ENCODE peak calls at places on chromosomes 6 and 20, in five cellular contexts. U is SK-N-SH, A is HepG2, E is K562, W is GM12878. P is an unnamed sample.

GRCh38 chr6:16799279-16800193 is 38.3 kb upstream of the ATXN1 start:
- DNase-seq in U (peak), A (peak), E (no peak), W (no peak), P (peak)

GRCh38 chr6:85580104-85580877 is 13.4 kb downstream of the SNX14 start:
- DNase-seq in U (no peak), A (peak), E (no peak), W (no peak), P (peak)

GRCh38 chr20:10461495-10461894 is 26.4 kb downstream of the SLX4IP start:
- DNase-seq in U (no peak), A (no peak), E (no peak), W (no peak), P (no peak)

GRCh38 chr6:31350973-31351733 is 5.8 kb downstream of the HLA-B start:
- DNase-seq in U (no peak), A (no peak), E (no peak), W (no peak), P (no peak)

GRCh38 chr20:7673841-7674240 is 266.4 kb downstream of the HAO1 start:
- DNase-seq in U (no peak), A (no peak), E (no peak), W (no peak), P (no peak)

GRCh38 chr6:149567194-149567586 is 1.0 kb downstream of the GINM1 start:
- DNase-seq in U (no peak), A (no peak), E (no peak), W (no peak), P (no peak)

GRCh38 chr6:161727063-161727462 is 453.2 kb upstream of the AGPAT4 start:
- DNase-seq in U (no peak), A (no peak), E (no peak), W (no peak), P (no peak)

GRCh38 chr6:92706976-92707375 is 712.4 kb downstream of the EPHA7 start:
- DNase-seq in U (no peak), A (no peak), E (no peak), W (no peak), P (no peak)

GRCh38 chr6:43308101-43308989 is at the start of gene CRIP3:
- DNase-seq in U (no peak), A (no peak), E (peak), W (no peak), P (no peak)

GRCh38 chr20:62009322-62009721 is 56.4 kb downstream of the TAF4 start:
- DNase-seq in U (no peak), A (no peak), E (no peak), W (no peak), P (no peak)

GRCh38 chr6:148432405-148433195 is 90.0 kb downstream of the SASH1 start:
- DNase-seq in U (no peak), A (no peak), E (no peak), W (no peak), P (no peak)

GRCh38 chr6:159679091-159680077 is 13.7 kb downstream of the SOD2 start:
- DNase-seq in U (no peak), A (no peak), E (no peak), W (no peak), P (peak)

GRCh38 chr6:85670573-85670972 is 27.9 kb upstream of the SYNCRIP start:
- DNase-seq in U (no peak), A (no peak), E (peak), W (no peak), P (peak)

GRCh38 chr20:41078329-41078728 is 49.7 kb downstream of the TOP1 start:
- DNase-seq in U (peak), A (peak), E (peak), W (peak), P (peak)

GRCh38 chr6:50850223-50850751 is 31.6 kb downstream of the TFAP2B start:
- DNase-seq in U (peak), A (no peak), E (no peak), W (no peak), P (no peak)

GRCh38 chr6:12092762-12093161 is 80.7 kb downstream of the HIVEP1 start:
- DNase-seq in U (no peak), A (no peak), E (no peak), W (no peak), P (peak)

GRCh38 chr20:38195041-38195504 is 30.0 kb upstream of the TGM2 start:
- DNase-seq in U (no peak), A (no peak), E (no peak), W (no peak), P (no peak)

GRCh38 chr20:41989935-41990635 is 371.9 kb upstream of the CHD6 start:
- DNase-seq in U (peak), A (no peak), E (no peak), W (no peak), P (no peak)

GRCh38 chr20:32902456-32903420 is 44.0 kb downstream of the EFCAB8 start:
- DNase-seq in U (peak), A (peak), E (peak), W (no peak), P (peak)

GRCh38 chr6:138817799-138818198 is 21.9 kb downstream of the ECT2L start:
- DNase-seq in U (no peak), A (no peak), E (peak), W (no peak), P (peak)

GRCh38 chr6:106562001-106562400 is 67.3 kb downstream of the RTN4IP1 start:
- DNase-seq in U (no peak), A (no peak), E (no peak), W (no peak), P (no peak)

GRCh38 chr20:51244496-51244895 is 221.6 kb upstream of the KCNG1 start:
- DNase-seq in U (no peak), A (no peak), E (no peak), W (no peak), P (no peak)

GRCh38 chr20:63351811-63352591 is 9.1 kb downstream of the CHRNA4 start:
- DNase-seq in U (peak), A (no peak), E (no peak), W (no peak), P (no peak)

GRCh38 chr20:32479012-32479411 is 106.1 kb downstream of the NOL4L start:
- DNase-seq in U (no peak), A (no peak), E (no peak), W (no peak), P (no peak)

GRCh38 chr6:107692351-107692750 is 131.8 kb downstream of the SCML4 start:
- DNase-seq in U (no peak), A (no peak), E (no peak), W (no peak), P (peak)

GRCh38 chr20:23270427-23270911 is 80.1 kb upstream of the NXT1 start:
- DNase-seq in U (no peak), A (peak), E (no peak), W (no peak), P (peak)

GRCh38 chr6:43669922-43670622 is 17.5 kb downstream of the MRPS18A start:
- DNase-seq in U (no peak), A (no peak), E (peak), W (no peak), P (no peak)

GRCh38 chr6:158605266-158605878 is 39.2 kb downstream of the DYNLT1 start:
- DNase-seq in U (peak), A (peak), E (peak), W (peak), P (peak)

GRCh38 chr6:130843575-130844320 is 16.5 kb downstream of the SMLR1 start:
- DNase-seq in U (peak), A (peak), E (peak), W (peak), P (peak)

GRCh38 chr6:103672169-103672568 is 1187.5 kb downstream of the HACE1 start:
- DNase-seq in U (no peak), A (no peak), E (no peak), W (no peak), P (no peak)

GRCh38 chr6:130694617-130695016 is 132.6 kb upstream of the SMLR1 start:
- DNase-seq in U (no peak), A (no peak), E (no peak), W (no peak), P (peak)

GRCh38 chr6:170461556-170462365 is 91.3 kb downstream of the PSMB1 start:
- DNase-seq in U (no peak), A (no peak), E (no peak), W (no peak), P (no peak)

GRCh38 chr6:122008105-122009100 is 391.0 kb upstream of the HSF2 start:
- DNase-seq in U (no peak), A (no peak), E (no peak), W (no peak), P (peak)

GRCh38 chr6:119540417-119540816 is 190.9 kb upstream of the MAN1A1 start:
- DNase-seq in U (no peak), A (no peak), E (no peak), W (no peak), P (no peak)

GRCh38 chr20:32681175-32682084 is 7.7 kb upstream of the C20orf203 start:
- DNase-seq in U (peak), A (no peak), E (peak), W (no peak), P (peak)

GRCh38 chr6:91626935-91627334 is 1040.1 kb upstream of the MAP3K7 start:
- DNase-seq in U (no peak), A (no peak), E (no peak), W (no peak), P (no peak)

GRCh38 chr6:15327271-15327670 is 81.4 kb downstream of the JARID2 start:
- DNase-seq in U (peak), A (no peak), E (peak), W (no peak), P (no peak)

GRCh38 chr20:53421343-53421742 is 172.3 kb downstream of the ZNF217 start:
- DNase-seq in U (no peak), A (no peak), E (no peak), W (no peak), P (no peak)

GRCh38 chr6:89638320-89639195 is at the start of gene LYRM2:
- DNase-seq in U (peak), A (peak), E (peak), W (peak), P (peak)

GRCh38 chr20:10761786-10762185 is 88.0 kb upstream of the JAG1 start:
- DNase-seq in U (no peak), A (peak), E (no peak), W (no peak), P (peak)

GRCh38 chr6:32718879-32719278 is 22.3 kb upstream of the HLA-DQA2 start:
- DNase-seq in U (no peak), A (no peak), E (no peak), W (no peak), P (no peak)
- TF ChIP-seq MXI1 in U (no peak), A (no peak), E (no peak), W (no peak), P (no peak)

DNA sequence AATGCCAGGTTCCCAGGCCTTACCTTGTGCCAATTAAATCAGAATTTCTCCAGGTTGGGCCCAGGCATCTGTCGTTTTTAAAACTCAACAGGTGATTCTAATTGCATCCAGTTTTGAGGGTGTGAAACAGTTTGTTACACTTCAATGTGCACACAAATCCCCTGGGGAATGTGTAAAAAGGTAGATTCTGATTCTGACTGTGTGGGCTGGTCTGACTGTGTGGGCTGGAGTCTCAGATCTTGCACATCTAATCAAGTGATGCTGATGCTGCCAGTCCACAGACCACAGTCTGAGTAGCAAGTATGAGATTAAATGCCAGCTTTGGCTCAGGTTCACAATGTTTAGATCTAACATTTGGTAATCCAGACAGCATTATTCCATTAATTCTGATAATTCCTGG is 12.5 kb upstream of the ETV7 start:
- DNase-seq in U (no peak), A (no peak), E (no peak), W (no peak), P (no peak)
- TF ChIP-seq MXI1 in U (no peak), A (no peak), E (no peak), W (no peak), P (no peak)

GRCh38 chr6:36985963-36986703 is at the start of gene MTCH1:
- DNase-seq in U (peak), A (peak), E (peak), W (peak), P (peak)

GRCh38 chr6:36985384-36985962 is 523 bp downstream of the MTCH1 start:
- DNase-seq in U (no peak), A (no peak), E (no peak), W (no peak), P (no peak)

GRCh38 chr6:36983538-36983937 is 2.5 kb downstream of the MTCH1 start:
- DNase-seq in U (no peak), A (no peak), E (no peak), W (no peak), P (no peak)

GRCh38 chr6:36986704-36987047 is 680 bp upstream of the MTCH1 start:
- DNase-seq in U (no peak), A (no peak), E (peak), W (no peak), P (no peak)

DNA sequence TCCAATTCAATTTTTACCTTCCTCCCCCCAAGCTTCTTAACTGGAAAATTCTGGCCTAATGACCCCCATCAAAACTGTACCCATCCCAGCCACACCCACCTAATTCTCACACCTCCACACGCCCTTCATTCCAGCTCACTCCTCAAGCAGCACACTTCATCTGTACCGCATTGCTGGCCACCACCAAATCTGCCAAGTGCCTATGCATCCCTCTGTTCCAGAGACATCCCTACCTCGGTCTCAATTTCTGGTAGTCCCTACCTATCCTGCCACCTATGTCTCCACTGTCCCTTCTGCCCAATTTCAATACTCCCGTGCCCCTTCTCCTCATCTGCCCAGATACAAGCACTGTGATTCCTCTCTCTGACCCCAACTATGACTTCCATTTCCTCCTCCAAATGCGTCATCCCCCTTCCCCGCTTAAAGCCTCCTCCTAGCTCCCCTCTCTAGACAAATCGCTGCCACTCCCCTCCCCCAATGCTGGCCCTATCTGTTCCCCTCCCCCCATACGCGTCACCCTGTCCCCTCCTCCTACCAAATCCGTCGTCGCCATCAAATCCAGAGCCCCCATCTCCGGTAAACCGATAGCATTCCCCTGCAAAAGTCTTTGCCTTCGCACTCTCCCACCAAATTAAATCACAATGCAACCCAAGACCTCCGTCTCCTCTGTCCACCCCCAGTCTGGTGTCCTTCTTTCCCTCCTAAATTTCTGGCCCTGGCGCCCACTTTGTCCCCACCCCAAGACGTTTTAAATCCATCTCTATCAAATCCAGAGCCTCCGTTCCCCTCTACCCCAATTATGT is 1.2 kb downstream of the MTCH1 start:
- DNase-seq in U (peak), A (no peak), E (peak), W (no peak), P (peak)
- TF ChIP-seq MXI1 in U (no peak), A (no peak), E (no peak), W (no peak), P (no peak)

GRCh38 chr6:73774311-73774766 is 78.3 kb downstream of the CD109 start:
- DNase-seq in U (no peak), A (no peak), E (no peak), W (peak), P (peak)
- TF ChIP-seq MXI1 in U (no peak), A (no peak), E (no peak), W (no peak), P (no peak)

GRCh38 chr6:35166160-35166919 is 25.2 kb upstream of the TCP11 start:
- DNase-seq in U (no peak), A (no peak), E (no peak), W (no peak), P (no peak)
- TF ChIP-seq MXI1 in U (no peak), A (no peak), E (no peak), W (no peak), P (no peak)

GRCh38 chr6:10520468-10520867 is 683 bp upstream of the GCNT2 start:
- DNase-seq in U (no peak), A (peak), E (no peak), W (no peak), P (peak)

GRCh38 chr6:10522929-10523573 is 1.9 kb downstream of the GCNT2 start:
- DNase-seq in U (no peak), A (peak), E (peak), W (no peak), P (no peak)

GRCh38 chr6:10518461-10519216 is 2.5 kb upstream of the GCNT2 start:
- DNase-seq in U (no peak), A (peak), E (peak), W (no peak), P (peak)

GRCh38 chr6:10516953-10517352 is 4.2 kb upstream of the GCNT2 start:
- DNase-seq in U (no peak), A (no peak), E (no peak), W (no peak), P (no peak)

GRCh38 chr6:10521104-10521808 is at the start of gene GCNT2:
- DNase-seq in U (no peak), A (peak), E (peak), W (no peak), P (peak)
- TF ChIP-seq MXI1 in U (no peak), A (no peak), E (no peak), W (no peak), P (no peak)

GRCh38 chr20:44731657-44732056 is 14.0 kb upstream of the KCNK15 start:
- DNase-seq in U (no peak), A (no peak), E (no peak), W (no peak), P (no peak)

GRCh38 chr20:44725852-44726251 is 10.7 kb downstream of the CCN5 start:
- DNase-seq in U (no peak), A (no peak), E (no peak), W (no peak), P (no peak)

GRCh38 chr20:44730441-44730840 is 15.2 kb upstream of the KCNK15 start:
- DNase-seq in U (no peak), A (no peak), E (no peak), W (no peak), P (peak)

GRCh38 chr20:44727039-44727438 is 11.9 kb downstream of the CCN5 start:
- DNase-seq in U (no peak), A (no peak), E (no peak), W (no peak), P (no peak)

GRCh38 chr20:44728835-44729342 is 13.7 kb downstream of the CCN5 start:
- DNase-seq in U (peak), A (no peak), E (no peak), W (no peak), P (peak)
- TF ChIP-seq MXI1 in U (no peak), A (no peak), E (no peak), W (no peak), P (no peak)

DNA sequence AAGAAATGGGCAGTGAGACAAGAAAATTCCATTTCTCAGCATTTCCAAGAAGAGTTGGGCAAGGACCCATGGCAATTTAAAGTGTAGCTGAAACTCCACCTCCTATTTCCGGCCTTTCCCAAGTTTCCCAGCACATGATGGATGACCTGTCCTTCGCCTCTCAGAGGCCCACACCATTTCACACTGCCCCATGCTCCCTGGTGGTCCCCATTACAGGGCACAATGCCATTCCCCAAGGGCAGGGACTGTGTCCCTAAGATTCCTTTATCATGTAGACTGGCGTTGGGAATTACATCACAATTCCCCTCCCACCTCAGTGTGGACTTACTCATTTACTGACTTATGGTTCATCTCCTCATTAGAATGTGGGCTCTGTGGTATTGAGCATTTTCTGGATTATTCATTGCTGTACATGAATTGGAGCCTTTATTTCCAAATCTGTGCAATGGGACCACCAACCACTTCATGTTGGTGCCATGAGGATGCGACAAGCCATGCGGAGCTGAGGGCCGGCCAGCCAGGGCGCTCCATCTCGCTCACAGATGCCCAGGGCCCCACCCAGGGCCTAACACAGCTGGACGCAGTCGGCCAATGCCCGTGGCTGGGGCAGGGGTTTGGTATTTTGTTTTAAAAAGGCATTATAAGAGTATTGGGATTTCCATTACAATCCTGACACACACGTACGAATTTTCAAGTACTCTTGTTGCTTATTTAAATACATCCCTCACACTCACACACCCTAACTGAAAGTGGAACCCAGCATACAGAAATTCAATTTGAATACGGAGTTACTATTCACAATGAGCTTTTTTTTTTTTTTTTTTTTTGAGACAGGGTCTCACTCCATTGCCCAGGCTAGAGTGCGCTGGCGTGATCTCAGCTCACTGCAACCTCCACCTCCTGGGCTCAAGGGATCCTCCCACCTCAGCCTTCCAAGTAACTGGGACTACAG is 5.4 kb downstream of the ACSS1 start:
- DNase-seq in U (no peak), A (no peak), E (no peak), W (no peak), P (no peak)
- TF ChIP-seq MXI1 in U (no peak), A (no peak), E (no peak), W (no peak), P (no peak)

P was measured in IMR-90.